ENCODE peak calls at places on chromosome X, in ten cellular contexts. B is mesothelial cell of epicardium, V is KBM-7, G is NCI-H1417 treated with DMSO at 0.1 percent for 48 hours, W is ELF-1, Z is AG08396, I is T-helper 2 cell, A is foreskin melanocyte, O is cardiac muscle cell, K is HEK293T. U is an unnamed sample.

GRCh38 chrX:13489451-13489850 is 80.0 kb upstream of the EGFL6 start:
- DNase-seq in Z (no peak), B (no peak), I (no peak), G (no peak), V (no peak), K (no peak), W (no peak), A (no peak), O (peak), U (peak)

GRCh38 chrX:39813631-39814246 is 284.0 kb downstream of the BCOR start:
- DNase-seq in Z (peak), K (no peak), W (no peak), V (no peak), I (no peak), B (no peak), A (no peak), G (no peak), O (peak), U (no peak)

GRCh38 chrX:107659286-107659685 is 31.0 kb downstream of the PRPS1 start:
- DNase-seq in A (no peak), O (no peak), W (no peak), I (no peak), Z (no peak), V (no peak), K (no peak), G (no peak), B (no peak), U (no peak)

GRCh38 chrX:12403474-12404082 is 265.3 kb downstream of the FRMPD4 start:
- DNase-seq in B (no peak), W (no peak), G (no peak), Z (peak), A (no peak), V (no peak), O (no peak), I (no peak), K (no peak), U (no peak)

GRCh38 chrX:56554870-56555269 is 8.6 kb upstream of the UBQLN2 start:
- DNase-seq in V (no peak), G (no peak), B (no peak), I (no peak), K (no peak), Z (no peak), O (no peak), W (no peak), A (no peak), U (no peak)

GRCh38 chrX:70033348-70033747 is 16.4 kb downstream of the AWAT2 start:
- DNase-seq in V (peak), G (no peak), B (no peak), O (peak), Z (peak), I (no peak), K (peak), W (peak), A (no peak), U (no peak)

GRCh38 chrX:77014655-77015377 is 432.4 kb upstream of the FGF16 start:
- DNase-seq in W (peak), G (peak), O (no peak), I (no peak), B (no peak), K (peak), V (peak), A (no peak), Z (no peak), U (no peak)

GRCh38 chrX:13009844-13010243 is 34.6 kb downstream of the FAM9C start:
- DNase-seq in G (no peak), O (no peak), Z (no peak), B (no peak), I (no peak), A (no peak), K (no peak), W (no peak), V (no peak), U (no peak)

GRCh38 chrX:70175338-70175737 is 1.9 kb upstream of the DGAT2L6 start:
- DNase-seq in G (no peak), K (no peak), I (no peak), Z (no peak), O (no peak), B (no peak), W (no peak), A (no peak), V (no peak), U (no peak)

GRCh38 chrX:124215786-124216185 is 116.7 kb upstream of the TEX13D start:
- DNase-seq in V (no peak), A (no peak), Z (no peak), K (no peak), O (no peak), B (no peak), W (no peak), G (no peak), I (no peak), U (no peak)

GRCh38 chrX:130057209-130057608 is 53.1 kb downstream of the ELF4 start:
- DNase-seq in K (no peak), Z (no peak), W (peak), V (no peak), G (no peak), B (no peak), O (no peak), A (no peak), I (no peak), U (no peak)

GRCh38 chrX:13659057-13659456 is 6.1 kb downstream of the TCEANC start:
- DNase-seq in V (peak), W (no peak), G (no peak), Z (no peak), K (no peak), B (no peak), O (peak), A (no peak), I (no peak), U (no peak)

GRCh38 chrX:45138525-45138924 is 62.2 kb downstream of the DIPK2B start:
- DNase-seq in W (no peak), B (no peak), G (no peak), A (no peak), I (no peak), V (no peak), O (no peak), K (no peak), Z (no peak), U (no peak)

GRCh38 chrX:9919632-9920172 is 47.5 kb upstream of the CLDN34 start:
- DNase-seq in O (no peak), G (no peak), Z (no peak), K (no peak), I (no peak), B (no peak), V (no peak), W (no peak), A (no peak), U (no peak)

GRCh38 chrX:63330681-63331080 is 20.5 kb downstream of the SPIN4 start:
- DNase-seq in O (peak), I (no peak), V (no peak), K (no peak), B (no peak), G (no peak), A (no peak), Z (no peak), W (no peak), U (peak)

GRCh38 chrX:97416461-97416860 is 532.8 kb downstream of the RPA4 start:
- DNase-seq in B (no peak), I (no peak), O (no peak), Z (no peak), V (no peak), K (no peak), W (no peak), G (no peak), A (peak), U (no peak)

GRCh38 chrX:69493193-69493592 is 10.9 kb upstream of the NALF2 start:
- DNase-seq in K (peak), V (peak), W (peak), O (peak), Z (no peak), I (no peak), B (no peak), G (no peak), A (no peak), U (no peak)

GRCh38 chrX:49282647-49283011 is 13.0 kb downstream of the PPP1R3F start:
- DNase-seq in Z (no peak), K (peak), O (peak), V (no peak), B (no peak), W (peak), G (no peak), I (no peak), A (no peak), U (no peak)

GRCh38 chrX:129433461-129433860 is 89.8 kb downstream of the SMARCA1 start:
- DNase-seq in I (no peak), K (no peak), O (no peak), Z (no peak), B (no peak), W (no peak), G (no peak), V (no peak), A (no peak), U (no peak)

GRCh38 chrX:49177338-49177833 is 5.7 kb downstream of the PLP2 start:
- DNase-seq in B (no peak), G (no peak), A (no peak), Z (no peak), I (no peak), W (no peak), K (no peak), O (no peak), V (peak), U (no peak)

GRCh38 chrX:149370097-149370496 is 135.0 kb downstream of the IDS start:
- DNase-seq in O (no peak), Z (no peak), I (no peak), W (no peak), K (no peak), V (no peak), G (no peak), A (no peak), B (no peak), U (no peak)

GRCh38 chrX:108070891-108071290 is 20.5 kb downstream of the PSMD10 start:
- DNase-seq in O (peak), V (no peak), W (no peak), G (no peak), Z (peak), A (no peak), I (no peak), B (no peak), K (no peak), U (no peak)